ENCODE peak calls at places on chromosomes 12 and 14, in eight cellular contexts. R is Panc1, X is Peyer's patch, G is colonic mucosa, I is tibial artery, A is IMR-90, N is astrocyte, W is BE2C. P is an unnamed sample.
A peak's percentile ranks its signal among the peaks of the same experiment; 100 is the strongest.

GRCh38 chr12:112148031-112148513 is 22.7 kb downstream of the TRAFD1 start:
- DNase-seq in R (no peak), X (no peak), G (no peak), I (no peak), A (peak; percentile 79), N (peak; percentile 70), W (no peak), P (no peak)

GRCh38 chr14:75811862-75812505 is 150.9 kb downstream of the TTLL5 start:
- DNase-seq in R (no peak), X (no peak), G (no peak), I (no peak), A (no peak), N (no peak), W (no peak), P (no peak)

GRCh38 chr14:65019944-65020566 is 33.4 kb downstream of the FNTB start:
- DNase-seq in R (peak; percentile 10), X (no peak), G (peak; percentile 35), I (no peak), A (peak; percentile 83), N (peak; percentile 78), W (peak; percentile 16), P (no peak)

GRCh38 chr12:111532741-111533140 is 66.4 kb downstream of the ATXN2 start:
- DNase-seq in R (no peak), X (no peak), G (no peak), I (no peak), A (no peak), N (no peak), W (no peak), P (no peak)

GRCh38 chr12:116265361-116266128 is 11.9 kb downstream of the MED13L start:
- DNase-seq in R (no peak), X (no peak), G (no peak), I (no peak), A (no peak), N (no peak), W (no peak), P (no peak)

GRCh38 chr12:63396135-63396534 is 245.1 kb upstream of the AVPR1A start:
- DNase-seq in R (no peak), X (no peak), G (no peak), I (no peak), A (no peak), N (no peak), W (no peak), P (no peak)

GRCh38 chr12:54299515-54300266 is 1.1 kb downstream of the NFE2 start:
- DNase-seq in R (no peak), X (no peak), G (no peak), I (no peak), A (no peak), N (no peak), W (no peak), P (no peak)

GRCh38 chr12:85713368-85713767 is 122.8 kb downstream of the RASSF9 start:
- DNase-seq in R (no peak), X (no peak), G (no peak), I (no peak), A (no peak), N (peak; percentile 22), W (no peak), P (no peak)

GRCh38 chr12:50788562-50788961 is 24.7 kb downstream of the ATF1 start:
- DNase-seq in R (no peak), X (no peak), G (no peak), I (no peak), A (peak; percentile 98), N (peak; percentile 98), W (no peak), P (peak; percentile 94)

GRCh38 chr12:86137936-86138335 is 118.3 kb downstream of the MGAT4C start:
- DNase-seq in R (no peak), X (no peak), G (no peak), I (no peak), A (peak; percentile 73), N (peak; percentile 89), W (no peak), P (peak; percentile 2)

GRCh38 chr14:22472935-22473854 is 115.8 kb downstream of the DAD1 start:
- DNase-seq in R (no peak), X (peak; percentile 77), G (peak; percentile 50), I (peak; percentile 53), A (peak; percentile 25), N (no peak), W (no peak), P (no peak)

GRCh38 chr14:61837336-61838229 is 75.4 kb downstream of the SNAPC1 start:
- DNase-seq in R (peak; percentile 67), X (peak; percentile 91), G (peak; percentile 81), I (peak; percentile 76), A (peak; percentile 80), N (peak; percentile 46), W (peak; percentile 77), P (no peak)

GRCh38 chr12:117526756-117527479 is 165.5 kb upstream of the NOS1 start:
- DNase-seq in R (no peak), X (no peak), G (no peak), I (no peak), A (no peak), N (no peak), W (no peak), P (no peak)

GRCh38 chr12:20006856-20007255 is 361.5 kb upstream of the PDE3A start:
- DNase-seq in R (no peak), X (no peak), G (no peak), I (no peak), A (no peak), N (no peak), W (no peak), P (peak; percentile 60)

GRCh38 chr12:26939192-26939832 is 1.0 kb downstream of the FGFR1OP2 start:
- DNase-seq in R (no peak), X (no peak), G (no peak), I (no peak), A (peak; percentile 31), N (no peak), W (no peak), P (no peak)

GRCh38 chr14:54683882-54684794 is 117.2 kb downstream of the SAMD4A start:
- DNase-seq in R (no peak), X (peak; percentile 60), G (peak; percentile 26), I (peak; percentile 84), A (peak; percentile 80), N (peak; percentile 81), W (peak; percentile 39), P (peak; percentile 84)

GRCh38 chr14:39114073-39114838 is at the start of gene GEMIN2:
- DNase-seq in R (peak; percentile 67), X (peak; percentile 97), G (peak; percentile 96), I (peak; percentile 95), A (peak; percentile 91), N (peak; percentile 82), W (peak; percentile 90), P (peak; percentile 66)

GRCh38 chr14:54366726-54367707 is 29.8 kb upstream of the CDKN3 start:
- DNase-seq in R (peak; percentile 17), X (peak; percentile 71), G (peak; percentile 40), I (no peak), A (peak; percentile 70), N (peak; percentile 56), W (peak; percentile 41), P (no peak)

GRCh38 chr14:88559852-88560251 is 3.0 kb upstream of the ZC3H14 start:
- DNase-seq in R (no peak), X (no peak), G (no peak), I (no peak), A (peak; percentile 72), N (peak; percentile 42), W (no peak), P (no peak)

GRCh38 chr12:41932470-41932991 is 212.1 kb downstream of the GXYLT1 start:
- DNase-seq in R (no peak), X (peak; percentile 55), G (peak; percentile 36), I (peak; percentile 62), A (no peak), N (peak; percentile 16), W (peak; percentile 89), P (no peak)

GRCh38 chr12:114481200-114481535 is 75.2 kb upstream of the TBX5 start:
- DNase-seq in R (no peak), X (no peak), G (no peak), I (no peak), A (no peak), N (no peak), W (no peak), P (no peak)

GRCh38 chr14:50600849-50601248 is 40.9 kb downstream of the ATL1 start:
- DNase-seq in R (no peak), X (no peak), G (no peak), I (no peak), A (no peak), N (peak; percentile 27), W (no peak), P (no peak)

GRCh38 chr12:57771271-57771872 is 533 bp downstream of the METTL1 start:
- DNase-seq in R (no peak), X (peak; percentile 93), G (peak; percentile 91), I (peak; percentile 88), A (peak; percentile 90), N (peak; percentile 86), W (peak; percentile 92), P (no peak)

GRCh38 chr12:13101854-13102375 is 1.6 kb downstream of the GSG1 start:
- DNase-seq in R (no peak), X (peak; percentile 72), G (peak; percentile 61), I (no peak), A (peak; percentile 46), N (no peak), W (no peak), P (no peak)

DNA sequence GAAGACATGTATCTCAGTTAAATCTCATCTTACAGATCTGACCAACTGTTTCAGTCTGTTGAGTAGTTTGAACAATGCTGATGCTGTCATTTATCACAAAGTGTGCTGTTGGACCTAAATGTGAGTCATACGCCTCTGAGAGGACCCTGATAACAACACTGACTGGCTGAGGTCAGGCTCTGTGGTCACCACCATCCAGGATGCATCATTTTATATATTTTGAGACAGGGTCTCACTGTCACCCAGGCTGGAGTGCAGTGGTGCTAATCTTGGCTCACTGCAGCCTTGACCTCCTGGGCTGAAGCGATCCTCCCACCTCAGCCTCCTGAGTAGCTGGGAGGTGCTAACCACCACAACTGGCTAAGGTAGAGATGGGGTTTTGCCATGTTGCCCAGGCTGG is 181.0 kb upstream of the RGS6 start:
- DNase-seq in R (no peak), X (no peak), G (no peak), I (no peak), A (peak; percentile 53), N (peak; percentile 53), W (no peak), P (no peak)
- H3K36me3 ChIP-seq in R (no peaks in the 10 kb centered on the region), X (no peaks in the 10 kb centered on the region), G (no peaks in the 10 kb centered on the region), I (no peaks in the 10 kb centered on the region), A (no peaks in the 10 kb centered on the region), N (no peaks in the 10 kb centered on the region), W (no peaks in the 10 kb centered on the region), P (no peaks in the 10 kb centered on the region)

GRCh38 chr14:73149753-73150152 is 13.4 kb downstream of the PSEN1 start:
- DNase-seq in R (no peak), X (no peak), G (no peak), I (no peak), A (peak; percentile 10), N (no peak), W (no peak), P (no peak)
- H3K36me3 ChIP-seq in R (no peaks in the 10 kb centered on the region), X (no peaks in the 10 kb centered on the region), G (peaks cover 8% of the 10 kb centered on the region), I (peaks cover 49% of the 10 kb centered on the region), A (peaks cover 16% of the 10 kb centered on the region), N (peaks cover 14% of the 10 kb centered on the region), W (no peaks in the 10 kb centered on the region), P (peaks cover 4% of the 10 kb centered on the region)

GRCh38 chr12:65840793-65841670 is 16.7 kb downstream of the HMGA2 start:
- DNase-seq in R (no peak), X (no peak), G (no peak), I (no peak), A (no peak), N (no peak), W (no peak), P (no peak)

GRCh38 chr12:65845751-65846537 is 21.7 kb downstream of the HMGA2 start:
- DNase-seq in R (no peak), X (no peak), G (no peak), I (no peak), A (peak; percentile 36), N (no peak), W (no peak), P (no peak)
- H3K36me3 ChIP-seq in R (peaks cover 27% of the 10 kb centered on the region), X (no peaks in the 10 kb centered on the region), G (no peaks in the 10 kb centered on the region), I (no peaks in the 10 kb centered on the region), A (peaks cover 10% of the 10 kb centered on the region), N (peaks cover 72% of the 10 kb centered on the region), W (no peaks in the 10 kb centered on the region), P (no peaks in the 10 kb centered on the region)

GRCh38 chr14:95058491-95058890 is 98.8 kb downstream of the DICER1 start:
- DNase-seq in R (no peak), X (no peak), G (no peak), I (no peak), A (no peak), N (no peak), W (no peak), P (no peak)
- H3K36me3 ChIP-seq in R (no peaks in the 10 kb centered on the region), X (no peaks in the 10 kb centered on the region), G (no peaks in the 10 kb centered on the region), I (no peaks in the 10 kb centered on the region), A (no peaks in the 10 kb centered on the region), N (no peaks in the 10 kb centered on the region), W (no peaks in the 10 kb centered on the region), P (no peaks in the 10 kb centered on the region)